ENCODE peak calls at places on chromosomes 5 and 9, in nine cellular contexts. L, K, C, U, J, Q, G, N and M are unnamed samples.

GRCh38 chr5:68285857-68286611 is 70.5 kb downstream of the PIK3R1 start:
- DNase-seq in J (peak), L (no peak), U (peak), Q (no peak), C (peak), G (no peak), N (no peak), K (peak), M (peak)

GRCh38 chr5:100860407-100860806 is 42.7 kb downstream of the ST8SIA4 start:
- DNase-seq in Q (no peak), L (no peak), K (no peak), U (no peak), C (no peak), J (no peak), N (no peak), G (no peak), M (no peak)

GRCh38 chr5:97097348-97098220 is 44.8 kb downstream of the LIX1 start:
- DNase-seq in N (no peak), J (no peak), L (no peak), C (no peak), K (no peak), U (no peak), Q (no peak), G (no peak), M (no peak)

GRCh38 chr5:16975950-16976624 is 40.0 kb upstream of the MYO10 start:
- DNase-seq in C (no peak), G (no peak), J (peak), K (no peak), U (no peak), L (no peak), N (no peak), Q (no peak), M (no peak)

GRCh38 chr5:74866653-74867162 is 521 bp upstream of the FAM169A start:
- DNase-seq in U (no peak), L (no peak), C (no peak), K (no peak), J (no peak), N (peak), Q (no peak), G (no peak), M (no peak)

GRCh38 chr5:72283358-72283757 is 36.7 kb downstream of the MRPS27 start:
- DNase-seq in U (no peak), Q (no peak), N (no peak), K (no peak), J (peak), L (no peak), G (no peak), C (no peak), M (no peak)

GRCh38 chr9:113650207-113651131 is 186.9 kb downstream of the RGS3 start:
- DNase-seq in C (peak), L (no peak), U (peak), Q (no peak), J (peak), G (no peak), N (no peak), K (no peak), M (peak)

GRCh38 chr5:58849995-58850667 is 267.3 kb downstream of the RAB3C start:
- DNase-seq in J (peak), C (peak), G (no peak), N (peak), U (peak), K (no peak), Q (no peak), L (peak), M (peak)

GRCh38 chr9:135255033-135255842 is 167.8 kb downstream of the OLFM1 start:
- DNase-seq in C (no peak), Q (no peak), N (no peak), U (no peak), J (no peak), L (no peak), G (no peak), K (no peak), M (no peak)

GRCh38 chr9:90515550-90515949 is 127.1 kb downstream of the DIRAS2 start:
- DNase-seq in Q (no peak), G (no peak), L (peak), K (no peak), U (no peak), C (no peak), N (no peak), J (no peak), M (no peak)

GRCh38 chr5:132056610-132057497 is 3.6 kb upstream of the IL3 start:
- DNase-seq in L (peak), G (no peak), J (no peak), N (no peak), K (no peak), Q (no peak), C (no peak), U (no peak), M (no peak)

GRCh38 chr5:172110921-172111873 is 76.8 kb downstream of the STK10 start:
- DNase-seq in J (peak), U (no peak), K (peak), Q (no peak), G (no peak), C (peak), N (peak), L (no peak), M (no peak)

GRCh38 chr9:14277202-14277601 is 36.7 kb downstream of the NFIB start:
- DNase-seq in K (no peak), C (no peak), J (peak), Q (no peak), L (no peak), G (no peak), U (no peak), N (no peak), M (no peak)

GRCh38 chr5:41721521-41721920 is 148.7 kb downstream of the OXCT1 start:
- DNase-seq in G (no peak), L (no peak), J (no peak), Q (no peak), C (no peak), N (no peak), K (no peak), U (no peak), M (no peak)

GRCh38 chr9:89407070-89407469 is 88.8 kb downstream of the SECISBP2 start:
- DNase-seq in C (no peak), Q (no peak), J (peak), L (no peak), G (no peak), N (no peak), K (no peak), U (no peak), M (peak)

GRCh38 chr5:34007116-34007674 is 655 bp downstream of the AMACR start:
- DNase-seq in U (no peak), N (peak), K (no peak), Q (no peak), G (no peak), J (peak), C (peak), L (no peak), M (no peak)

GRCh38 chr5:1231354-1231905 is 6.2 kb downstream of the SLC6A18 start:
- DNase-seq in J (no peak), N (no peak), K (no peak), C (no peak), Q (no peak), L (no peak), G (no peak), U (no peak), M (no peak)

GRCh38 chr5:171617787-171618690 is 167.6 kb upstream of the SMIM23 start:
- DNase-seq in C (no peak), J (no peak), Q (no peak), L (no peak), U (no peak), G (no peak), K (no peak), N (no peak), M (no peak)

GRCh38 chr5:173542964-173543363 is 73.5 kb downstream of the BOD1 start:
- DNase-seq in L (no peak), C (no peak), U (no peak), G (no peak), K (no peak), Q (no peak), N (no peak), J (no peak), M (no peak)

GRCh38 chr9:93086445-93087224 is 9.4 kb upstream of the CARD19 start:
- DNase-seq in L (no peak), Q (no peak), N (no peak), K (no peak), G (no peak), U (no peak), C (no peak), J (no peak), M (no peak)

GRCh38 chr5:143174714-143175398 is 228.6 kb downstream of the NR3C1 start:
- DNase-seq in N (no peak), L (no peak), Q (no peak), C (no peak), G (no peak), K (no peak), U (peak), J (peak), M (peak)

GRCh38 chr5:88727705-88728313 is 155.2 kb downstream of the MEF2C start:
- DNase-seq in L (no peak), K (no peak), J (peak), C (peak), U (no peak), N (no peak), Q (no peak), G (no peak), M (peak)

GRCh38 chr5:163712011-163712410 is 206.6 kb downstream of the MAT2B start:
- DNase-seq in U (no peak), C (no peak), K (no peak), Q (no peak), L (no peak), J (peak), N (no peak), G (no peak), M (no peak)

GRCh38 chr5:141369994-141370848 is at the start of gene PCDHGB3:
- DNase-seq in Q (no peak), G (no peak), L (no peak), C (no peak), K (no peak), N (peak), U (no peak), J (no peak), M (peak)

GRCh38 chr5:174187481-174187880 is 142.0 kb downstream of the NSG2 start:
- DNase-seq in J (no peak), N (no peak), L (no peak), C (no peak), G (no peak), K (no peak), Q (no peak), U (no peak), M (no peak)

GRCh38 chr9:18362901-18363685 is 110.9 kb upstream of the ADAMTSL1 start:
- DNase-seq in N (peak), K (no peak), U (no peak), J (peak), Q (no peak), G (no peak), C (no peak), L (no peak), M (no peak)

GRCh38 chr5:156201793-156202388 is 125.1 kb upstream of the SGCD start:
- DNase-seq in G (no peak), U (peak), C (no peak), L (no peak), K (no peak), J (peak), N (no peak), Q (no peak), M (peak)

GRCh38 chr5:53323943-53324642 is 156.3 kb upstream of the FST start:
- DNase-seq in N (no peak), K (no peak), G (no peak), J (peak), Q (no peak), L (no peak), C (no peak), U (no peak), M (peak)

GRCh38 chr9:124132671-124133147 is 121.1 kb downstream of the LHX2 start:
- DNase-seq in U (no peak), G (no peak), K (no peak), C (no peak), N (no peak), L (no peak), Q (no peak), J (peak), M (no peak)

GRCh38 chr9:98706651-98707103 is 2.1 kb downstream of the GABBR2 start:
- DNase-seq in Q (no peak), L (no peak), J (peak), K (no peak), N (no peak), G (no peak), C (peak), U (no peak), M (no peak)

GRCh38 chr9:94033383-94033782 is 50.9 kb upstream of the PTPDC1 start:
- DNase-seq in Q (no peak), J (no peak), C (no peak), U (no peak), G (no peak), N (no peak), K (no peak), L (no peak), M (no peak)

GRCh38 chr9:111427186-111427585 is 57.0 kb downstream of the ECPAS start:
- DNase-seq in Q (no peak), G (no peak), C (no peak), J (peak), L (no peak), N (no peak), K (no peak), U (peak), M (peak)

GRCh38 chr5:58517192-58517591 is 26.0 kb downstream of the GAPT start:
- DNase-seq in L (no peak), C (no peak), J (no peak), K (no peak), Q (no peak), N (no peak), U (no peak), G (no peak), M (no peak)

GRCh38 chr5:133026664-133027153 is 360 bp upstream of the ZCCHC10 start:
- DNase-seq in K (no peak), G (no peak), L (no peak), Q (no peak), U (no peak), C (no peak), N (no peak), J (no peak), M (no peak)

GRCh38 chr9:127778280-127779135 is at the start of gene SH2D3C:
- DNase-seq in Q (no peak), U (no peak), G (no peak), N (no peak), L (no peak), C (no peak), J (no peak), K (peak), M (no peak)

GRCh38 chr5:152560508-152561137 is 155.5 kb upstream of the NMUR2 start:
- DNase-seq in G (peak), Q (peak), U (peak), J (peak), L (peak), C (peak), N (peak), K (peak), M (peak)

GRCh38 chr5:40796487-40796889 is 1.7 kb downstream of the PRKAA1 start:
- DNase-seq in L (no peak), N (no peak), K (no peak), C (no peak), J (no peak), Q (no peak), U (no peak), G (no peak), M (peak)